ENCODE peak calls at places on chromosomes 4 and X, in four cellular contexts. H, G, D and C are unnamed samples.

GRCh38 chrX:103669745-103670144 is 16.8 kb downstream of the MORF4L2 start:
- DNase-seq in H (no peak), G (no peak), D (no peak), C (no peak)

GRCh38 chr4:127880764-127881564 is at the start of gene PLK4:
- DNase-seq in H (peak; percentile 96), G (peak; percentile 83), D (peak; percentile 97), C (peak; percentile 99)

GRCh38 chr4:177461606-177462005 is 19.4 kb upstream of the AGA start:
- DNase-seq in H (no peak), G (no peak), D (no peak), C (no peak)

GRCh38 chrX:115616943-115617563 is 56.1 kb downstream of the PLS3 start:
- DNase-seq in H (no peak), G (no peak), D (no peak), C (no peak)

GRCh38 chr4:75831856-75832405 is 70.3 kb downstream of the PPEF2 start:
- DNase-seq in H (no peak), G (peak; percentile 27), D (no peak), C (no peak)

GRCh38 chr4:67483868-67484602 is 61.3 kb downstream of the CENPC start:
- DNase-seq in H (no peak), G (peak; percentile 25), D (no peak), C (no peak)

GRCh38 chrX:19017271-19017670 is 33.4 kb upstream of the PHKA2 start:
- DNase-seq in H (no peak), G (no peak), D (no peak), C (no peak)

GRCh38 chr4:139655116-139655515 is 10.5 kb upstream of the MGST2 start:
- DNase-seq in H (no peak), G (peak; percentile 39), D (peak; percentile 40), C (no peak)

GRCh38 chr4:65393078-65393477 is 277.2 kb downstream of the EPHA5 start:
- DNase-seq in H (no peak), G (no peak), D (no peak), C (no peak)

GRCh38 chrX:104310657-104311056 is 55.9 kb upstream of the ESX1 start:
- DNase-seq in H (no peak), G (no peak), D (no peak), C (no peak)

GRCh38 chrX:13793897-13794296 is 23.0 kb downstream of the GPM6B start:
- DNase-seq in H (no peak), G (no peak), D (no peak), C (no peak)

GRCh38 chr4:106368678-106369077 is at the start of gene GIMD1:
- DNase-seq in H (no peak), G (no peak), D (no peak), C (no peak)

GRCh38 chr4:78939667-78940008 is 400 bp upstream of the PAQR3 start:
- DNase-seq in H (no peak), G (no peak), D (no peak), C (no peak)

GRCh38 chr4:147590249-147590920 is 26.8 kb upstream of the TMEM184C start:
- DNase-seq in H (no peak), G (no peak), D (peak; percentile 43), C (peak; percentile 42)

GRCh38 chr4:188971125-188971524 is 831.9 kb downstream of the TRIML1 start:
- DNase-seq in H (no peak), G (no peak), D (no peak), C (no peak)

DNA sequence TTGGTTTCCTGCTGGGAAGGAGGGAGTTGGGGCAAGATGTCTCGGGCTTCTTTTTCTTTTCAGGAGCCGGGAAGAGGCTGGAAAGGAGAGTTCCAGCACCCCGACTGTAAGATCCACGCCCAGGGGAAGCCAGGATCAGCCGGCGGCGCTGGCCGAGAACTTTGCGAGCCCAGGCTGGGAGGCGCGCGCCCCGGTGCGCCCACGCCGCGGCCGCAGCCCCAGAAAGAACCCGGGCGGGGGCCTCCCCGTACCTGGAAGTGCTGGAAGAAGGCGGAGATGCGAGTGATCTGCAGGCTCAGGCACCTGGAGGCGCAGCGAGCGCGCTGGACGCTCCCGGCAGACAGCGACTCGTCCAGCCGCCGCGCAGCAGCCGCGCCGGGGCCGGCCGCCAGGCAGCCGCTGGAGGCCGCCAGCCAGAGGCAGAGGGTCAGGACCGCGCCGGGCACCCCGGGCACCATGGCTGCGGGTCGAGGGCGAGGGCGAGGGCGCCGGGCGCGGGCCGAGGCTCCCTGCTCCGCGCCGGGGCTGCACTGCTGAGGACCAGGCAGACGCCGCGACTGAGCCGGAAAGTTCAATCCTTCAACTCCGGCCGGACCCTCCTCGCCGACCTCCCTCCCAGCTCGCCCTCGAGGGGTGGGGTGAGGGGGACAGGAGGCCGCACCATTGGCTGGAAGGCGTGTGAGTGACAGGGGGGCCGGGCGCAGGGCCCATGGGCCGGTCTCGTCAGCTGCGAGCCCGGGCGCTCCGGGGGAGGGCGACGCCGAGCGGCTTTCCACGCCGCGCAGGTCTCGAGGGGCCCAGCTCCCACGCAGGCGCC is at the start of gene ANOS1:
- DNase-seq in H (no peak), G (peak; percentile 67), D (peak; percentile 72), C (no peak)
- H3K4me3 ChIP-seq in H (peak within 1 kb of the TSS; percentile 55), G (peak within 1 kb of the TSS; percentile 56), D (peak within 1 kb of the TSS; percentile 29), C (no peak within 1 kb of the TSS)

GRCh38 chr4:5893591-5893990 is 705 bp upstream of the CRMP1 start:
- DNase-seq in H (no peak), G (no peak), D (no peak), C (no peak)
- TF ChIP-seq CTCF in H (no peak), G (no peak), D (no peak), C (no peak)

GRCh38 chrX:72280210-72280882 is 3.3 kb upstream of the RPS4X start:
- DNase-seq in H (no peak), G (no peak), D (no peak), C (peak; percentile 57)

GRCh38 chrX:72276478-72276953 is 532 bp downstream of the RPS4X start:
- DNase-seq in H (no peak), G (no peak), D (no peak), C (no peak)

GRCh38 chrX:72282302-72282701 is 5.3 kb upstream of the RPS4X start:
- DNase-seq in H (no peak), G (no peak), D (no peak), C (no peak)
- TF ChIP-seq POLR2A in H (no peak), G (no peak), D (no peak), C (no peak)

GRCh38 chrX:119687661-119688413 is 5.1 kb downstream of the SEPTIN6 start:
- DNase-seq in H (no peak), G (no peak), D (no peak), C (no peak)
- H3K4me3 ChIP-seq in H (no peak overlapping the region), G (no peak overlapping the region), D (no peak overlapping the region), C (no peak overlapping the region)

DNA sequence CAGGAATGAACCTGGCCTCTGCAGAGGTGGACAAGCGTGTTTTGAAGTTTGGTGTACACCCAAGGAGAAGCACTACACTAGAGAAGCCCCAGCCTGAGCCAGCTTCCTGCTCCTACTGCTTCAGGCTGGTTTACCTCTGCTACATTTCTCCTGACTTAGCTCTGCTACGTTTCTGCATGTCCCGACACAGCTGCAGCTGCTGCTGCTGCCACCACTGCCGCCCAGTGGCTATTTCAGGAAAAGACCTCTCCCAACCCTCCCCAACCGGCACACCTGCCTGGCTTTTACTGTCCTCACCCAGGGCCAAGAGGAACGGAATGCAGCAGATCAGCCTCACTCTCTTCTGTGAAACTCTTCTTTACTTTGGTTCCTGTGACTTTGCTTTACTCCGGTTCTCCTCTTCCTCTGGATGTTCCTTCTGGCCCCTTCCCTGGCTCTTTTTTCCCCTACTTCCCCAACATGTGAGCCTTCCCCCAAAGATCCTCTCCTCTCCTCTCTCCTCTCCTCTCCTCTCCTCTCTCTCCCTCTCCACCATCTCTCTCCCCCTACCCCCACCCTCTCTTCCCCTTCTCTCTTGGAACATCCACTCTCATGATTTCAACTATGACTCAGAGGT is 3.1 kb upstream of the P2RY4 start:
- DNase-seq in H (no peak), G (no peak), D (no peak), C (peak; percentile 18)
- TF ChIP-seq CTCF in H (peak; percentile 43), G (no peak), D (peak; percentile 22), C (no peak)

DNA sequence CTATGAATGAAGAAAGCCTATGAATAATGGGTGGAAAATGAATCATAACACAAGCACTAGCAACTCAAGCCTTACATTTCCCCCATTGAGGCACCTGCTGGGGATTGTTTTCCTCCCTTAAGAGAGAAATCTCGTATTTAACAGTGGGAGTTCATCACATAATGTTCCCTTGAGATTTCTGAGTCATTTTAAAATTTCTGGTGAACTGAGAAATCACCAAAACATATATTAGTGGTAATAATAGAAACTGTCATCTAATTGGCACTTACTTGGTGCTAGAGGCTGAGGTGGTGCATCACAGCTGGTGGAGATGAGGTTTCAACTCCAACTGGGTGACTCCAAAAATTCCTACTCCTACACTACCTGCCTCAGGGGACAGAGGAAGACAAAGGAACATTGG is 561.3 kb upstream of the LCORL start:
- DNase-seq in H (no peak), G (no peak), D (no peak), C (no peak)
- TF ChIP-seq POLR2A in H (no peak), G (no peak), D (no peak), C (no peak)

DNA sequence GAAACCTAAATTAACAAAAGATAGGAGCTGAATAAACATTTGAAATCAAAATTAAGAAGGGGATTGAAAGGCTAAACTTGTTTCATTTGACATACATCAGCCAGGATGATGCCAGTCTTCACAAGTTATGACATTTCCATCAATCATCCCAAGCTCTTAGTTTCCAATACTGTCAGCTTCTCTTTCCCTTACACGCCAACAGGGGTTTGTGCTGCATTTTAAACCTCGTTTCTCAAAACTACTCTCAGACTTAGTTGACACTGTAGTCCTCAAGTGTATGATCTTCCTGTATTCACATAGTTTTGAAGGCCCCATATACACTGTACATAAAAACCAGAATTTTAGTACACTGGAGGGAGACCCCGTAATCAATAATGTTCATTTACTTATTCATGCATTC is 840 bp upstream of the P2RY10 start:
- DNase-seq in H (no peak), G (no peak), D (no peak), C (no peak)
- H3K4me3 ChIP-seq in H (no peak overlapping the region), G (no peak overlapping the region), D (no peak overlapping the region), C (no peak overlapping the region)